ENCODE peak calls at places on chromosomes 3 and 15, in seven cellular contexts. Z, N, J, H, O, U and Q are unnamed samples.
A peak's percentile ranks its signal among the peaks of the same experiment; 100 is the strongest.

GRCh38 chr3:138256022-138256421 is 68.9 kb downstream of the ARMC8 start:
- DNase-seq in Z (no peak), N (no peak), J (no peak), H (no peak), O (no peak), U (no peak), Q (no peak)

GRCh38 chr3:111485086-111485485 is 56.9 kb upstream of the CD96 start:
- DNase-seq in Z (no peak), N (no peak), J (no peak), H (no peak), O (no peak), U (no peak), Q (no peak)

GRCh38 chr3:150351398-150351797 is 56.7 kb upstream of the TSC22D2 start:
- DNase-seq in Z (no peak), N (no peak), J (no peak), H (no peak), O (no peak), U (no peak), Q (no peak)

GRCh38 chr15:82970696-82971095 is 15.3 kb upstream of the RAMAC start:
- DNase-seq in Z (no peak), N (peak; percentile 50), J (no peak), H (peak; percentile 39), O (no peak), U (no peak), Q (no peak)

GRCh38 chr3:129512595-129512994 is 15.8 kb upstream of the RHO start:
- DNase-seq in Z (no peak), N (no peak), J (no peak), H (no peak), O (no peak), U (no peak), Q (no peak)

GRCh38 chr3:111012388-111013248 is 59.0 kb upstream of the NECTIN3 start:
- DNase-seq in Z (no peak), N (peak; percentile 39), J (no peak), H (no peak), O (no peak), U (no peak), Q (no peak)

GRCh38 chr3:38019658-38020341 is 9.6 kb downstream of the PLCD1 start:
- DNase-seq in Z (no peak), N (no peak), J (no peak), H (peak; percentile 65), O (no peak), U (no peak), Q (no peak)

GRCh38 chr3:80733522-80734176 is 965.9 kb upstream of the ROBO1 start:
- DNase-seq in Z (no peak), N (no peak), J (no peak), H (peak; percentile 39), O (peak; percentile 29), U (peak; percentile 46), Q (peak; percentile 92)

GRCh38 chr3:191721983-191722382 is 261.0 kb downstream of the PYDC2 start:
- DNase-seq in Z (no peak), N (no peak), J (no peak), H (peak; percentile 36), O (no peak), U (no peak), Q (peak; percentile 3)

GRCh38 chr3:100358413-100358812 is 23.9 kb downstream of the NIT2 start:
- DNase-seq in Z (no peak), N (no peak), J (no peak), H (no peak), O (no peak), U (no peak), Q (no peak)

GRCh38 chr3:114411292-114411691 is 117.5 kb downstream of the TIGIT start:
- DNase-seq in Z (no peak), N (no peak), J (no peak), H (no peak), O (no peak), U (peak; percentile 59), Q (peak; percentile 79)

GRCh38 chr3:15300318-15301078 is 31.9 kb downstream of the SH3BP5 start:
- DNase-seq in Z (peak; percentile 58), N (no peak), J (peak; percentile 67), H (no peak), O (peak; percentile 82), U (peak; percentile 74), Q (peak; percentile 56)

GRCh38 chr15:45611305-45611704 is 23.5 kb upstream of the SQOR start:
- DNase-seq in Z (no peak), N (peak; percentile 32), J (no peak), H (no peak), O (no peak), U (no peak), Q (peak; percentile 38)

GRCh38 chr3:70947584-70947983 is 635.1 kb upstream of the MDFIC2 start:
- DNase-seq in Z (no peak), N (no peak), J (no peak), H (no peak), O (no peak), U (no peak), Q (no peak)

GRCh38 chr3:127982155-127982554 is 67.1 kb downstream of the KBTBD12 start:
- DNase-seq in Z (no peak), N (no peak), J (no peak), H (no peak), O (no peak), U (no peak), Q (no peak)

GRCh38 chr3:166456291-166456690 is 619.1 kb upstream of the BCHE start:
- DNase-seq in Z (no peak), N (no peak), J (no peak), H (no peak), O (no peak), U (peak; percentile 34), Q (no peak)

GRCh38 chr3:100436951-100437350 is 35.6 kb downstream of the LNP1 start:
- DNase-seq in Z (no peak), N (no peak), J (no peak), H (no peak), O (no peak), U (peak; percentile 32), Q (no peak)

GRCh38 chr15:64877435-64877834 is 34.3 kb upstream of the ANKDD1A start:
- DNase-seq in Z (no peak), N (no peak), J (no peak), H (peak; percentile 80), O (no peak), U (no peak), Q (no peak)

GRCh38 chr3:123883656-123884257 is 375 bp downstream of the MYLK start:
- DNase-seq in Z (no peak), N (no peak), J (peak; percentile 18), H (no peak), O (peak; percentile 16), U (no peak), Q (peak; percentile 25)

GRCh38 chr3:49723301-49723630 is 485 bp downstream of the GMPPB start:
- DNase-seq in Z (no peak), N (peak; percentile 62), J (no peak), H (peak; percentile 84), O (no peak), U (peak; percentile 37), Q (peak; percentile 23)

GRCh38 chr3:180433172-180433571 is 168.8 kb upstream of the TTC14 start:
- DNase-seq in Z (no peak), N (no peak), J (no peak), H (no peak), O (peak; percentile 14), U (peak; percentile 81), Q (peak; percentile 76)

GRCh38 chr15:74383695-74384565 is 16.5 kb upstream of the CYP11A1 start:
- DNase-seq in Z (no peak), N (no peak), J (no peak), H (no peak), O (no peak), U (peak; percentile 84), Q (no peak)

GRCh38 chr3:135865554-135865953 is 100.0 kb upstream of the PPP2R3A start:
- DNase-seq in Z (no peak), N (no peak), J (no peak), H (no peak), O (no peak), U (no peak), Q (no peak)

GRCh38 chr3:1439395-1439794 is 346.6 kb downstream of the CNTN6 start:
- DNase-seq in Z (no peak), N (no peak), J (no peak), H (peak; percentile 18), O (no peak), U (no peak), Q (no peak)

GRCh38 chr3:125591116-125591755 is 4.1 kb downstream of the OSBPL11 start:
- DNase-seq in Z (no peak), N (peak; percentile 23), J (no peak), H (peak; percentile 21), O (no peak), U (peak; percentile 11), Q (no peak)

GRCh38 chr15:69253156-69253555 is 45.6 kb upstream of the PAQR5 start:
- DNase-seq in Z (no peak), N (peak; percentile 33), J (peak; percentile 48), H (no peak), O (peak; percentile 70), U (peak; percentile 93), Q (peak; percentile 89)

GRCh38 chr3:143697975-143698374 is 150.3 kb downstream of the SLC9A9 start:
- DNase-seq in Z (no peak), N (no peak), J (no peak), H (no peak), O (no peak), U (no peak), Q (no peak)
- TF ChIP-seq CTCF in Z (no peak), N (no peak), J (no peak), H (no peak), O (no peak), U (no peak), Q (no peak)

DNA sequence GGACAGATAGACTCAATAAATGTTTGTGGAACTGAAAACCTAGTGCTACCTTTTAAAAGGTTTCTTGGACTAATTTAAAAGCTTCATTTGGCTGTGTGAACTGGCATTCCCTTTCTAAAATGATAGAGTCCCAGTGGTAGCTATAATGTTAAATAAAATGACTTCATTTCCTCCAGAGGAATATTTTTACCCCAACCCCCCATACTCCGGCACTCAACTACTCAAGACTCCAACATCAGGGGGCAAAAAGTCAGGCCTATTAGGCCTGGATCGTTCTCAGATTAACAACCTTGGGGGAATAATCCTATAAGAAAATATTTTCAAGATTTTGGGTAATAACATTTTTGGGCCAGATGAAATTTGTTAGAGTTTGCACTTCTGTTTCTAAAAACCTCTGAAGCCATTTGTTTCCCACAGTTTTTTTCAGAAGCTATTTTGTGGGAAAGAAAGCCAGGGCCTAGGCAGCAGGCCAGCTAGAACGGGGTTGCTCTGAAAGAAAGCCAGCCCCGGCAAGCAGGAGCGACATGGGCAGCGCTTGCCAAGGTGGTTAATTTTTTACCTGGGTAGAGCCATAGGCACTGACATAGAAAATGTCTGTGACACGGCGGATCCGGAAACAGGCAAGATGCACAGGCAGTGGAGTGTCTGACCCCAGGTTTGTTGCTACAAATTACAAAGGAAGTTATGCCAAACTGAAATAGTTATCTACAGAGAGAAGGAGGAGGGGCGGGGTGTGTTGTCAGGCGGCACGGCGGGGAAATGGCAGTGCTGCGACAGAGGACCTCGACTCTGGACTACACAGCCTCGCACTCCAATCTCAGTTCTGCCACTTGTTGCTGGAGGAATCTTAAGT is 84.6 kb downstream of the MAGI1 start:
- DNase-seq in Z (no peak), N (no peak), J (no peak), H (peak; percentile 90), O (no peak), U (no peak), Q (peak; percentile 70)
- H3K4me3 ChIP-seq in Z (no peak overlapping the region), N (no peak overlapping the region), J (peak overlapping the region; percentile 15), H (no peak overlapping the region), O (no peak overlapping the region), U (no peak overlapping the region), Q (no peak overlapping the region)

GRCh38 chr15:41660235-41661077 is at the start of gene MGA:
- DNase-seq in Z (peak; percentile 93), N (peak; percentile 97), J (peak; percentile 35), H (peak; percentile 85), O (peak; percentile 94), U (peak; percentile 92), Q (peak; percentile 93)
- TF ChIP-seq CTCF in Z (no peak), N (peak; percentile 30), J (no peak), H (no peak), O (no peak), U (peak; percentile 22), Q (peak; percentile 23)

GRCh38 chr15:90857337-90857736 is 11.1 kb upstream of the FURIN start:
- DNase-seq in Z (no peak), N (no peak), J (no peak), H (no peak), O (no peak), U (no peak), Q (no peak)
- H3K4me3 ChIP-seq in Z (no peak overlapping the region), N (no peak overlapping the region), J (no peak overlapping the region), H (no peak overlapping the region), O (no peak overlapping the region), U (no peak overlapping the region), Q (no peak overlapping the region)